ENCODE peak calls at places on chromosome X, in four cellular contexts. M is H1, Z is GM12878, U is GM23338. N is an unnamed sample.

GRCh38 chrX:110395877-110396276 is 37.2 kb downstream of the RTL9 start:
- DNase-seq in M (no peak), Z (no peak), U (no peak), N (no peak)

GRCh38 chrX:115311666-115312065 is 22.2 kb downstream of the LUZP4 start:
- DNase-seq in M (peak), Z (no peak), U (peak), N (peak)

GRCh38 chrX:133465254-133465653 is 50.0 kb upstream of the GPC4 start:
- DNase-seq in M (no peak), Z (no peak), U (no peak), N (no peak)

GRCh38 chrX:13669246-13669689 is 16.3 kb downstream of the TCEANC start:
- DNase-seq in M (no peak), Z (peak), U (no peak), N (no peak)

GRCh38 chrX:48958635-48959094 is 1.3 kb upstream of the OTUD5 start:
- DNase-seq in M (no peak), Z (no peak), U (peak), N (no peak)

GRCh38 chrX:38085797-38086196 is 79.4 kb downstream of the SYTL5 start:
- DNase-seq in M (no peak), Z (no peak), U (no peak), N (no peak)

GRCh38 chrX:31420711-31421151 is 348.9 kb upstream of the FTHL17 start:
- DNase-seq in M (no peak), Z (no peak), U (no peak), N (no peak)

GRCh38 chrX:37754518-37754917 is 25.3 kb upstream of the CYBB start:
- DNase-seq in M (no peak), Z (no peak), U (no peak), N (no peak)

GRCh38 chrX:71017396-71017939 is 50.7 kb downstream of the SNX12 start:
- DNase-seq in M (no peak), Z (no peak), U (no peak), N (no peak)

GRCh38 chrX:139691493-139691842 is 16.5 kb downstream of the MCF2 start:
- DNase-seq in M (no peak), Z (no peak), U (peak), N (no peak)

GRCh38 chrX:154732421-154733071 is 18.3 kb downstream of the GAB3 start:
- DNase-seq in M (no peak), Z (no peak), U (no peak), N (no peak)

GRCh38 chrX:10189317-10190268 is 32.8 kb downstream of the CLCN4 start:
- DNase-seq in M (no peak), Z (no peak), U (peak), N (peak)

GRCh38 chrX:127459784-127460183 is 592.4 kb downstream of the ACTRT1 start:
- DNase-seq in M (peak), Z (no peak), U (peak), N (peak)

GRCh38 chrX:2466876-2467656 is 33.7 kb downstream of the DHRSX start:
- DNase-seq in M (no peak), Z (no peak), U (no peak), N (no peak)

GRCh38 chrX:44913656-44914531 is 40.9 kb downstream of the KDM6A start:
- DNase-seq in M (no peak), Z (no peak), U (no peak), N (no peak)

GRCh38 chrX:63656871-63657580 is 128.0 kb downstream of the ARHGEF9 start:
- DNase-seq in M (no peak), Z (no peak), U (no peak), N (no peak)

GRCh38 chrX:49029876-49030275 is 13.3 kb downstream of the TFE3 start:
- DNase-seq in M (no peak), Z (no peak), U (peak), N (peak)

GRCh38 chrX:2360731-2361130 is 140.0 kb downstream of the DHRSX start:
- DNase-seq in M (no peak), Z (no peak), U (peak), N (no peak)

GRCh38 chrX:19195243-19195610 is 73.0 kb upstream of the ADGRG2 start:
- DNase-seq in M (no peak), Z (no peak), U (no peak), N (no peak)

DNA sequence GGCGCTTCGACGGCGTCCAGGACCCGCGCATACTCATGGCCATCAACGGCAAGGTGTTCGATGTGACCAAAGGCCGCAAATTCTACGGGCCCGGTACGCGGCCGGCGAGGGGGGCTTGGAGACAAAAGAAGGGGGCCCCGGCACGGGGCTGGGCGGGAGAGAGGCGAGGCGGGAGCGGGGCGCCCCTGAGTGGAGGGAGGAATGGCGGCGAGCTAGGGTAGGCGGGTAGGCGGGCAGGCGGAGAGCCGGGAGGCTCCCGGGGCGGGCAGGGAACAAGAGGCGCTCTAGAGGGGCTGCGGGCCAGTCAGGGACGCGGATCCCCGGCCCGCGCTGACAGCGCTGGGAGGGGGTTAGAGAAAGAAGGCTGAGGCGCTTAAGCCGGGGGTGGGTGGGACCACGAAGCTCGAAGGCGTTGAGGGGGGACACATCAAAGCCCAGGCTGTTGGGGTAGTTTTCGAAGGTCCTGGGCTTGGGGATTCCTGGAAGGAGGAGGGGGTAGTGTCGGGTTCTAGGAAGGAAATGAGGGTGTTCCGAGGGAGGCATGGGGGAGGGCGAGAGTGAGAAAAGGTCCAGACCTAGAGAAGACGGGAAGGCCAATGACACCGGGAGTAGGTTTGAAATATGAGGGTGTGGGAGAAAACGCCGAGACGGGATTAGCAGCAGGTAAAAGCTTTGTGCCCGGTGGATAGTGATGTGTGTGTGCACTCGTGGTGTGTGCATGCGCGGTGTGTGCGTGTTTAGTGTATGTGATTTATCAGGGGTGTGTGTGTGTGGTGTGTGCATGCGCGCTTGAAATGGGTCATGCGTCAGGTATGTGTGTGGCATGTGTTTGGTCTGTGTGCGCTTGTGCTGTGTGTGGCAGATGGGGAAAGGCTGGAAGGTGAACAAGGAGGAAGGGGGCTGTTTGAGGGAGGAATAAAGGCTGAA is 777 bp downstream of the PGRMC1 start:
- DNase-seq in M (no peak), Z (no peak), U (no peak), N (peak)
- TF ChIP-seq CREB1 in M (no peak), Z (no peak), U (no peak), N (no peak)

GRCh38 chrX:95907081-95907480 is 777.6 kb upstream of the DIAPH2 start:
- DNase-seq in M (no peak), Z (no peak), U (no peak), N (no peak)
- TF ChIP-seq CREB1 in M (no peak), Z (no peak), U (no peak), N (no peak)

DNA sequence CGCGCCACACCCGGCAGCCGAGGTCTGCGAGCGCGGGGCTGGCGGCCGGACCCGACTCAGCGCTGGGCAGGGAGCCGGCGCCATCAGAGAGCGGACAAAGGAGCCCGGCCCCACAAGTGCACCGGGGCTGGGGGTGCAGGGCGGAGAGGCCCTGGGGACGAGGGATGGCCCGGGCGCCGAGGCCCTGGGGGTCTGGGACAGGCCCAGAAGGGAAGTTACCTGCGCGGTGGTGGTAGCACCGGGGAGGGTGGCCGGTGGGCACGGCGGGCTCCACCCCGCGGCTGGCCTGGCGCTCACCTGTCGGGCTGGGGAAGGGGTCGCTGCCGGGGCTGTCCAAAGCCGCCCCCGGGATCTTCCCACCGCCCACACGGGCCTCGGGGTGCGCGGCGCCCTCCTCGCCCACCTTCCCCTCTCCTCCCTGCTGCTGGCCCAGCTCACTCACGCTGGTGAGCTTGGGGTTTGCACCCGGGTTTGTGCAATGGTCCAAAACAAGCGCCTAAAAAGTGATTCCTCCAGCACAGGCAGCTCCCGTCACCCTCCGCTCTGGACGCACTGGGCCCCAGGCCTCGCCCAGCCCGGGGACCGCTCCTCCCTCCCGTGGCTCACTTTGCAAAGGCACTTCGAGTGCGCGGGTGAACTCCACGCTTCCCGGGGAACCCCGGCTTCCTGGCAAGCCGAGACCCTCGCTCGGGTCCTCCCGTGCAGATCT is at the start of gene CTPS2:
- DNase-seq in M (no peak), Z (no peak), U (peak), N (peak)
- TF ChIP-seq CREB1 in M (no peak), Z (no peak), U (no peak), N (no peak)

GRCh38 chrX:72347366-72347765 is 41.7 kb upstream of the CITED1 start:
- DNase-seq in M (no peak), Z (no peak), U (no peak), N (no peak)

GRCh38 chrX:72351606-72352338 is 46.1 kb upstream of the CITED1 start:
- DNase-seq in M (no peak), Z (no peak), U (no peak), N (no peak)

GRCh38 chrX:72349190-72349589 is 43.5 kb upstream of the CITED1 start:
- DNase-seq in M (no peak), Z (peak), U (no peak), N (no peak)

GRCh38 chrX:72348247-72348979 is 42.7 kb upstream of the CITED1 start:
- DNase-seq in M (no peak), Z (no peak), U (no peak), N (no peak)

GRCh38 chrX:72352786-72353185 is 47.1 kb upstream of the CITED1 start:
- DNase-seq in M (no peak), Z (no peak), U (no peak), N (no peak)
- TF ChIP-seq CREB1 in M (no peak), Z (no peak), U (no peak), N (no peak)

DNA sequence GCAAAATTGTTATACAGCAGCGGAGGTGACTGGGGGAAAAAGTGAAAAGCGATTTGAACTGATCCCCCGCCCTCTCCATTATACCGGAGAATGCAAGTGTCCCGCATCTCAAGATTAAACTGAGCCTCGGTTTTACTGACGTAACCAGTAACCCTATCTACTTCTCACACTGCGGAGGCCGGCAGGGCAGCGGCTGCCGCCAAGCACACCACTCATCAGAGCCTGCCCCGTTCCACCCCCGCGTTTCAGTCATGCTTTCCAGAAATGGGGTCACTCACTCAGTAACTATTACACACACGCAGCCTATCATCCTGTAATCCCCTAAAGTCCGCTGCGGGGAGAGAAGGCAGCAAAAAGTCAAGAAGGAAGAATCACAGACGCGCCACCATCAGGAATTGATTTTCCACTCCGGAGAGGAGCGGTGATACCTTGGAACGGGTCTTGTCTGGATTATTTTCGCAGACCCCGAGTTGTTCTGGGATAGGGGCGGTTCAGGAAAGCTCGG is 1.4 kb downstream of the RPS6KA3 start:
- DNase-seq in M (no peak), Z (no peak), U (peak), N (peak)
- TF ChIP-seq CREB1 in M (no peak), Z (peak), U (no peak), N (no peak)

GRCh38 chrX:26783512-26784225 is 567.7 kb downstream of the MAGEB5 start:
- DNase-seq in M (peak), Z (no peak), U (peak), N (peak)
- TF ChIP-seq CREB1 in M (no peak), Z (no peak), U (no peak), N (no peak)

DNA sequence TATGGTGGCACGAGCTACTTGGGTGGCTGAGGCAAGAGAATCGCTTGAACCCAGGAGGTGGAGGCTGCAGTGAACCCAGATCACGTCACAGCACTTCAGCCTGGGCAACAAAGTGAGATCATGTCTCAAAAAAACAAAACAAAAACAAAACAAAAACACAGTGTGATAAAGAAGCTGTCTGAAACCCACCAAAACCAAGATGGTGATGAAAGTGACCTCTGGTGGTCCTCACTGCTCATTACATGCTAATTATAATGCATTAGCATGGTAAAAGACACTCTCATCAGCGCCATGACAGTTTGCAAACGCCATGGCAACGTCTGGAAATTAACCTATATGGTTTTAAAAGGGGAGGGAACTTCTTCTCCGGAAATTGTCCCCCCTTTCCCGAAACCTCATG is 29.4 kb upstream of the OPHN1 start:
- DNase-seq in M (peak), Z (no peak), U (peak), N (peak)
- TF ChIP-seq CREB1 in M (no peak), Z (no peak), U (no peak), N (no peak)

GRCh38 chrX:53282313-53282712 is 929 bp upstream of the IQSEC2 start:
- DNase-seq in M (no peak), Z (no peak), U (no peak), N (no peak)
- TF ChIP-seq CREB1 in M (no peak), Z (no peak), U (no peak), N (no peak)

GRCh38 chrX:136728393-136728792 is 52.3 kb downstream of the ARHGEF6 start:
- DNase-seq in M (no peak), Z (no peak), U (no peak), N (no peak)

GRCh38 chrX:136731207-136731782 is 49.4 kb downstream of the ARHGEF6 start:
- DNase-seq in M (no peak), Z (no peak), U (no peak), N (no peak)

DNA sequence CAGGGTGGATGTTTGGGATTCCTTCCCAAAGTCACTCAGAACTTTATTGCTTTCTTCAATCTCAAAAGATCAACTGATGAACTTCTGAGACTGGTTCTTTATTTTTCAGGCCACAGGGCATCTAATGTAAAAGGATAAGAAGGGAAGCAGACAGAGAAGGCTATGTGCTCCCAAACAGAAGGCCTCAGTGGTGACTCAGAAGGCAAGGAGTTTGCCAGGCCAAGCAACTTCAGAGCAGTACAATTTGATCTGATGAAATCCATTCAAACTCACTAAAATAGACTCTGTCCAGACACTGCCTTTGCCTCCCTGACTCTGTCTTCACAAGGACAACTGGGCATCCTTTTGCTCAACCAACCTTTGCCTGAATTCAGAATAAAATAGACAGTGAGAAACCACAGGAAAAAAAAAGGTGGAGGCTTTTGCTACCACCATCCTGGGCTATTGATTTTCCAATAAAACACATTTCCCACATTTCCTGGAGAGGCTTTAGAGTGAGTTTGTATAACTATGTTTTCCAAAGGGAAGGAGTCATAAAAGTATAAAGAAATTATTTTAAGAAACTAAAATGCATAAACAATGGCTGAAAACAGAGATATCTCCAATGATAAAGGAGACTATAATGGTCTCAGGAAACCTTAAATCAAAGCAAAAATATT is 55.2 kb downstream of the ARHGEF6 start:
- DNase-seq in M (no peak), Z (no peak), U (no peak), N (no peak)
- TF ChIP-seq CREB1 in M (no peak), Z (no peak), U (no peak), N (no peak)

GRCh38 chrX:121085612-121086010 is 38.2 kb downstream of the GLUD2 start:
- DNase-seq in M (no peak), Z (no peak), U (no peak), N (no peak)

DNA sequence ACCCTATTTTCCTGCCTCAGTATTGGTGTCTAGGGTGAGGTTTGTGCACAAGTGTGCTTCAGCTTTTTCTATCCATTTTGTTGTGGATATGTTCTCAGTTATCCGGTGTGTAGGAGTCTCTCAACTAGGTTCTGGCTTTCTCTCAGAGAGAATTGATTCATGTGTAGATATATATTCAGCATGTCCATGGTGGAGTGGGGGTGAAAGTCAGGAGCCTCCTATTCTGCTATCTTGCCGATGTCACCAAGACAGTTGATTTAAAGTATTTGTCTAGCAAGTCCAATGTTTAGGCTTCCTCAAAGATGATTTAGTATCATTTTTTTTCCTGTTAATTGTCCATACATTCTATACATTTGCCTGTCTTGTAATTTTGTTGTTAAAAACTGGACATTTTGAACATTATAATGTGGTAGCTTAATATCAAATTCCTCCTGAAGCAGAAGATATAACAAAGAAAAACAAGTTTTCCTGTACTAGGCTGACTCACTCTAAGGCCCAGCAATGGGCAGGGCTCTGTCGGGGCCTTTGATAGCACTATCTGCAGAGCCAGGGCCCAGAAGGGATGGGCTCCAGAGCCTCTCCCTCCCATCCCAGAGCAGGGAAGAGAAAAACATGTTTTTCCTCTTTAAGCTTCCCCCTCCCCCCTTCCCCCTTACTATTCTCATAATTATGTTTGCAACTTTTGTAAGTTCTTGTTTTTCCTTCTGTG is 37.6 kb downstream of the GLUD2 start:
- DNase-seq in M (no peak), Z (no peak), U (no peak), N (no peak)
- TF ChIP-seq CREB1 in M (no peak), Z (no peak), U (no peak), N (no peak)

N was measured in WTC11.